ENCODE peak calls at places on chromosomes 13 and 19, in four cellular contexts. One of them, this sample, is unnamed. For H3K4me1, the result is how much of the 10 kb centered on the place peaks cover.

GRCh38 chr13:45863716-45864590 is 12.4 kb upstream of the SIAH3 start:
- DNase-seq in spleen: no peak
- DNase-seq in heart left ventricle: no peak
- DNase-seq in tibial artery: no peak
- DNase-seq in this sample: no peak

GRCh38 chr13:47069133-47069532 is 172.3 kb upstream of the HTR2A start:
- DNase-seq in spleen: no peak
- DNase-seq in heart left ventricle: no peak
- DNase-seq in tibial artery: no peak
- DNase-seq in this sample: no peak

GRCh38 chr19:50046649-50047503 is 21.1 kb downstream of the ZNF473 start:
- DNase-seq in spleen: no peak
- DNase-seq in heart left ventricle: peak
- DNase-seq in tibial artery: no peak
- DNase-seq in this sample: peak

GRCh38 chr19:53424968-53425597 is 6.7 kb upstream of the ZNF761 start:
- DNase-seq in spleen: peak
- DNase-seq in heart left ventricle: peak
- DNase-seq in tibial artery: peak
- DNase-seq in this sample: peak

GRCh38 chr19:29530549-29531457 is 5.0 kb downstream of the VSTM2B start:
- DNase-seq in spleen: peak
- DNase-seq in heart left ventricle: peak
- DNase-seq in tibial artery: peak
- DNase-seq in this sample: peak

GRCh38 chr19:40798223-40798996 is 581 bp upstream of the EGLN2 start:
- DNase-seq in spleen: peak
- DNase-seq in heart left ventricle: peak
- DNase-seq in tibial artery: peak
- DNase-seq in this sample: peak

GRCh38 chr19:2239771-2240770 is 3.4 kb downstream of the SF3A2 start:
- DNase-seq in spleen: no peak
- DNase-seq in heart left ventricle: no peak
- DNase-seq in tibial artery: no peak
- DNase-seq in this sample: no peak

GRCh38 chr13:93715866-93716265 is 489.3 kb downstream of the GPC6 start:
- DNase-seq in spleen: no peak
- DNase-seq in heart left ventricle: no peak
- DNase-seq in tibial artery: no peak
- DNase-seq in this sample: no peak

GRCh38 chr19:48795855-48796142 is 15.0 kb downstream of the BCAT2 start:
- DNase-seq in spleen: no peak
- DNase-seq in heart left ventricle: peak
- DNase-seq in tibial artery: peak
- DNase-seq in this sample: no peak

GRCh38 chr13:114112826-114113322 is 19.5 kb downstream of the RASA3 start:
- DNase-seq in spleen: peak
- DNase-seq in heart left ventricle: peak
- DNase-seq in tibial artery: no peak
- DNase-seq in this sample: no peak

GRCh38 chr19:45402469-45403070 is 2.3 kb downstream of the PPP1R13L start:
- DNase-seq in spleen: peak
- DNase-seq in heart left ventricle: peak
- DNase-seq in tibial artery: no peak
- DNase-seq in this sample: peak

GRCh38 chr19:10503002-10503789 is at the start of gene KEAP1:
- DNase-seq in spleen: no peak
- DNase-seq in heart left ventricle: no peak
- DNase-seq in tibial artery: peak
- DNase-seq in this sample: peak

GRCh38 chr13:109483369-109483768 is 303.0 kb downstream of the IRS2 start:
- DNase-seq in spleen: no peak
- DNase-seq in heart left ventricle: no peak
- DNase-seq in tibial artery: no peak
- DNase-seq in this sample: no peak

GRCh38 chr13:99196466-99197256 is 4.0 kb upstream of the UBAC2 start:
- DNase-seq in spleen: no peak
- DNase-seq in heart left ventricle: no peak
- DNase-seq in tibial artery: no peak
- DNase-seq in this sample: peak

GRCh38 chr13:112679932-112680677 is 9.7 kb upstream of the ATP11A start:
- DNase-seq in spleen: no peak
- DNase-seq in heart left ventricle: no peak
- DNase-seq in tibial artery: no peak
- DNase-seq in this sample: no peak

DNA sequence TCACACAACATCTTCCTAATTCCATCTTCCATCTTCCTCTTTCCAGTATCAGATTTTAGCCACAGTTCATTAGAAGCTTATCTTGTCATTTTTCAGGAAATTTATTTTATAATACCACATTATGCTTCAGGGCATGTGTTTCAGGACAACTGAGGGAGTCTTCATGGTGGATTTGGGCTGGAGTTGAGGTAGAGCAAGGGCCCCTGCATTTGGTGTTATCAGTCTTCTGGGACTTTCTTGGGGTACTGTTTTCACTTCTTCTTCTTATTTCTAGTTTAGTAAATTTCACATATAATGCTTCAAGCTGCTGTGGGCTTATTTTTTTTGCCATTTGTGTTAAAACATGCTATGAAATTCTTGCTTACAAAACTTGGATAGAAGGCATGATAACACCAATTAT is 188.7 kb downstream of the LHFPL6 start:
- DNase-seq in spleen: no peak
- DNase-seq in heart left ventricle: no peak
- DNase-seq in tibial artery: no peak
- DNase-seq in this sample: no peak
- H3K4me1 ChIP-seq in spleen: under half
- H3K4me1 ChIP-seq in heart left ventricle: under half
- H3K4me1 ChIP-seq in tibial artery: under half
- H3K4me1 ChIP-seq in this sample: under half

GRCh38 chr19:42081584-42082258 is 5.8 kb downstream of the ZNF574 start:
- DNase-seq in spleen: no peak
- DNase-seq in heart left ventricle: no peak
- DNase-seq in tibial artery: no peak
- DNase-seq in this sample: peak
- H3K4me3 ChIP-seq in spleen: no peak
- H3K4me3 ChIP-seq in heart left ventricle: no peak
- H3K4me3 ChIP-seq in tibial artery: no peak
- H3K4me3 ChIP-seq in this sample: no peak

DNA sequence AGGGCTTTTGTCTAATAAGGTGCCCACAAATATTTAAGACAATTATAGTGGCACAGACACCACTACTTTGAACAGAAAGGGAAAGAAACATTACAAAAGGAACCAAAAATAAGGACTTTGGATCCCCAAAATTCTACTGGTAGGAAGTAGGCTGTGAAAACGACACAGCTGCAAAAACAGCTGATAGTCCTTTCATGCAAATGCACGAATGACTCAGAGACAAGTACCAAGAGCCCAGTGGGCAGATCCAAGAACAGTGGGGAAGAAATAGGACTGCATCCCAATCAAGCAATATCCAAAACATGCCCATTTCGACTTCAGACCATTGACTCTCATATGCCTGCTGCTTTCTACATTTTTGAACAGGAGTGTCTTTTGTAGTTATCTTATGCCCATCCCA is 269.4 kb upstream of the NBEA start:
- DNase-seq in spleen: no peak
- DNase-seq in heart left ventricle: no peak
- DNase-seq in tibial artery: no peak
- DNase-seq in this sample: no peak
- H3K27ac ChIP-seq in spleen: no peak
- H3K27ac ChIP-seq in heart left ventricle: no peak
- H3K27ac ChIP-seq in tibial artery: no peak
- H3K27ac ChIP-seq in this sample: no peak

GRCh38 chr13:41654800-41655199 is 197.4 kb downstream of the RGCC start:
- DNase-seq in spleen: no peak
- DNase-seq in heart left ventricle: no peak
- DNase-seq in tibial artery: no peak
- DNase-seq in this sample: no peak
- H3K4me1 ChIP-seq in spleen: under half
- H3K4me1 ChIP-seq in heart left ventricle: under half
- H3K4me1 ChIP-seq in tibial artery: under half
- H3K4me1 ChIP-seq in this sample: under half